ENCODE peak calls at places on chromosome 4, in nine cellular contexts. V is pancreas, U is dorsolateral prefrontal cortex, P is tibial artery, R is foreskin fibroblast, A is fibroblast of lung, X is fibroblast of pulmonary artery, F is heart right ventricle, Y is prostate gland. N is an unnamed sample.

GRCh38 chr4:54165011-54165410 is 64.1 kb upstream of the PDGFRA start:
- DNase-seq in V (no peak), U (no peak), P (no peak), R (no peak), A (no peak), X (no peak), F (no peak), Y (no peak), N (no peak)

GRCh38 chr4:100483796-100484195 is 34.0 kb downstream of the EMCN start:
- DNase-seq in V (no peak), U (no peak), P (no peak), R (no peak), A (no peak), X (peak; percentile 14), F (no peak), Y (no peak), N (no peak)

GRCh38 chr4:181258569-181258968 is 984.6 kb upstream of the TENM3 start:
- DNase-seq in V (no peak), U (no peak), P (no peak), R (no peak), A (no peak), X (no peak), F (no peak), Y (no peak), N (no peak)

GRCh38 chr4:663438-664428 is 10.3 kb downstream of the ATP5ME start:
- DNase-seq in V (no peak), U (no peak), P (no peak), R (peak; percentile 13), A (no peak), X (no peak), F (no peak), Y (no peak), N (no peak)

GRCh38 chr4:113539408-113539807 is 222.1 kb downstream of the CAMK2D start:
- DNase-seq in V (no peak), U (no peak), P (no peak), R (peak; percentile 85), A (peak; percentile 67), X (peak; percentile 33), F (no peak), Y (no peak), N (no peak)

GRCh38 chr4:119284876-119285611 is 36.9 kb downstream of the FABP2 start:
- DNase-seq in V (no peak), U (no peak), P (no peak), R (no peak), A (peak; percentile 52), X (peak; percentile 36), F (no peak), Y (no peak), N (no peak)

GRCh38 chr4:101292901-101293300 is 54.4 kb downstream of the PPP3CA start:
- DNase-seq in V (no peak), U (no peak), P (no peak), R (peak; percentile 62), A (peak; percentile 66), X (peak; percentile 51), F (no peak), Y (no peak), N (no peak)

GRCh38 chr4:12724520-12724919 is 759.6 kb downstream of the RAB28 start:
- DNase-seq in V (no peak), U (no peak), P (no peak), R (peak; percentile 1), A (no peak), X (peak; percentile 45), F (no peak), Y (no peak), N (no peak)

GRCh38 chr4:182917182-182918043 is at the start of gene DCTD:
- DNase-seq in V (peak; percentile 75), U (peak; percentile 53), P (peak; percentile 74), R (peak; percentile 91), A (peak; percentile 66), X (peak; percentile 67), F (peak; percentile 84), Y (peak; percentile 67), N (peak; percentile 81)

GRCh38 chr4:182920676-182921075 is 3.5 kb upstream of the DCTD start:
- DNase-seq in V (no peak), U (no peak), P (no peak), R (no peak), A (no peak), X (no peak), F (no peak), Y (no peak), N (no peak)

GRCh38 chr4:182916483-182917181 is 554 bp downstream of the DCTD start:
- DNase-seq in V (peak; percentile 50), U (no peak), P (peak; percentile 58), R (peak; percentile 86), A (peak; percentile 70), X (peak; percentile 77), F (peak; percentile 72), Y (peak; percentile 20), N (peak; percentile 52)

GRCh38 chr4:182918044-182918607 is 940 bp upstream of the DCTD start:
- DNase-seq in V (no peak), U (no peak), P (no peak), R (no peak), A (no peak), X (no peak), F (no peak), Y (no peak), N (no peak)

DNA sequence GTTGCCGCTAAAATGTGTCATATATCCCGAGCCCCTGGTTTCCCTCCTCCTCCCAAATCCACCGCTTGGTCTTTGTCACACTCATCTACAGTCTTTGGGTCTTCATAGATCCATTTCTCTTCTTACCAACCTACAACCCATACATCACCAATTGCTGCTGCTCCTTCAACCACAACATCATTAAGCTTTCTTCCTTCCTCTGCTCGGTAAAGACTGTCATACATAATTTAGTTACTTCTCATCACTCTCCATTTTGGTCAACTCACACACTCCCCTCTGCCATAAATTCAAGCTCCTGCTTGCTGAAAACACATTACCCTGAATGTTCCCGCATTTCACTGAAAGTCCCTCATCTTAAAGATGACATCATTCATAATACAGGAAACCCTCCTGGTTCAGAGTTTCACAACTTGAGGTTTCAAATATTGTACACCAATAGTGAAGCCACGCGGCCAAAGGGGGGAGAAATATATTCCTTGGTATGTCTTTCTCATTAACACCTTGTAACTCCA is 1.7 kb upstream of the DCTD start:
- DNase-seq in V (no peak), U (no peak), P (no peak), R (no peak), A (no peak), X (no peak), F (no peak), Y (no peak), N (no peak)
- H3K4me3 ChIP-seq in V (no peak overlapping the region), U (no peak overlapping the region), P (no peak overlapping the region), R (no peak overlapping the region), A (no peak overlapping the region), X (no peak overlapping the region), F (no peak overlapping the region), Y (no peak overlapping the region), N (no peak overlapping the region)

GRCh38 chr4:148847544-148847943 is 405.3 kb upstream of the NR3C2 start:
- DNase-seq in V (no peak), U (no peak), P (no peak), R (no peak), A (no peak), X (no peak), F (no peak), Y (no peak), N (no peak)

GRCh38 chr4:148849581-148849980 is 407.4 kb upstream of the NR3C2 start:
- DNase-seq in V (no peak), U (no peak), P (no peak), R (no peak), A (no peak), X (no peak), F (no peak), Y (no peak), N (no peak)

GRCh38 chr4:148854203-148854602 is 412.0 kb upstream of the NR3C2 start:
- DNase-seq in V (no peak), U (no peak), P (no peak), R (no peak), A (no peak), X (no peak), F (no peak), Y (no peak), N (no peak)

GRCh38 chr4:148850257-148850995 is 408.2 kb upstream of the NR3C2 start:
- DNase-seq in V (peak; percentile 43), U (no peak), P (no peak), R (no peak), A (no peak), X (peak; percentile 1), F (no peak), Y (no peak), N (no peak)

DNA sequence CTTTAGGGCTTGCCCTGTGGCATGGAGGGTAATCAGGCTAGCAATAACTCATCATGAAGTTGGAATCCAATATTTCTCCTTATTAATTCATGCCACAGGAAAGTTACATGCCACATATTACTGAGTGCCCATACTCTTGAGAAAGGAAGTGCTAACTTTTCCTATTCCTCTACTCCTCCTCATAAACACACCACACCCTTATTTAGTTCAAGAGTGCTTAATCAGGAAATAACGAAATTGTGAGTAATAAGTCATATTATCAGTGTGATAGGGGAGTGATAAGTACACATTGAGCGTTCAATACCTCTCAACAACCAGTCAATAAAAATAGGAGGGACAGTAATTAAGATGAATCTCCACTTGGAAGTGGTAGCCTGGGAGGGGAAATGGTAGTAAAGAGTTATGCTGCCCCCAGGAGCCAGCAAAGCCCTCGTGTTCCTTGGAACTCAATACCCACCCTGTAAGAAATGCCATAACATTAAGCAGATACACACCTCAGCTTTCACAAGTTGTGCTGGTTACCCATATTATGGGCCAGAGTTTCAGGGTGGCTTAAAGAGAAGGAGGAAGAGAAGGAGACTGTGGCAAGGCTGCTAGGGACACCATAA is 410.0 kb upstream of the NR3C2 start:
- DNase-seq in V (no peak), U (no peak), P (no peak), R (no peak), A (no peak), X (peak; percentile 6), F (no peak), Y (no peak), N (no peak)
- TF ChIP-seq CTCF in V (no peak), U (no peak), P (no peak), R (no peak), A (no peak), X (peak; percentile 1), F (peak; percentile 34), Y (no peak), N (no peak)

GRCh38 chr4:103074039-103074438 is 2.5 kb downstream of the SLC9B2 start:
- DNase-seq in V (no peak), U (no peak), P (no peak), R (no peak), A (no peak), X (no peak), F (no peak), Y (no peak), N (no peak)

GRCh38 chr4:103075435-103075893 is 1.1 kb downstream of the SLC9B2 start:
- DNase-seq in V (no peak), U (no peak), P (no peak), R (peak; percentile 49), A (peak; percentile 45), X (peak; percentile 47), F (no peak), Y (no peak), N (peak; percentile 61)

GRCh38 chr4:103075894-103076776 is at the start of gene SLC9B2:
- DNase-seq in V (peak; percentile 49), U (peak; percentile 41), P (peak; percentile 64), R (peak; percentile 84), A (peak; percentile 70), X (peak; percentile 68), F (peak; percentile 62), Y (peak; percentile 30), N (peak; percentile 67)

GRCh38 chr4:103076777-103077347 is 301 bp upstream of the SLC9B2 start:
- DNase-seq in V (no peak), U (no peak), P (no peak), R (no peak), A (no peak), X (no peak), F (no peak), Y (no peak), N (no peak)

DNA sequence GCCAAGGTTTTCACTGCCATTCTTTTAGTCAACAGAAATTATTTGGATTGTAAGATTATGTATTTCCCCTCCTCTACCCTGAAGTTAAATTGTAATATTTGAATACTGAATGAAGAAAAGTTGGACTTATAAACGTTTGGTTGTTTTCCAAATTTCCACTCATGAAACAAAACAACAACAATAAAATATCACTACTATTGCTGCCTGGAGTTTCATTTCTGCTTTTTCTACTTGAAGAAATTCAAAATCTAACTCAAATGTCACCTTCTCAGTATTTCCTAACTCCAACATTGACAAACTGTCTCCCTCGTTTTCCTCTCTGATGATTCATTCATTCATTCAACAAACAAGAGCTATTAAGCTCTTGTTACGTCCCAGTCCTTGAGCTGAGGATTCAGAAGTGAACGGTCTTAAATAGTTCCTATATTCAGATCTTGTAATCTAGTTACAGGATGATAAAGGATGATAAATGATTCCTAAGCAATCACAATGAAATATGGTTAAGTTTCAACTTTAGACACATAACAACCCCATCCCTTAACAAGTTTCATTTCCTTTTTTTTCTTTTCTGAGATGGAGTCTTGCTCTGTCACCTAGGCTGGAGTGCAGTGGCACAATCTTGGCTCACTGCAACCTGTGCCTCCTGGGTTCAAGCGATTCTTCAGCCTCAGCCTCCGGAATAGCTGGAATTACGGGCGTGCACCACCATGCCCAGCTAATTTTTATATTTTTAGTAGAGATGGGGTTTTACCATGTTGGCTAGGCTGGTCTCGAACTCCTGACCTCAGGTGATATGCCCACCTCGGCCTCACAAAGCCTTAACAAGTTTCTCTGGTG is 1.7 kb downstream of the SLC9B2 start:
- DNase-seq in V (no peak), U (no peak), P (no peak), R (peak; percentile 25), A (peak; percentile 37), X (peak; percentile 16), F (no peak), Y (no peak), N (no peak)
- H3K4me3 ChIP-seq in V (no peak overlapping the region), U (peak overlapping the region; percentile 77), P (peak overlapping the region; percentile 69), R (peak overlapping the region; percentile 71), A (no peak overlapping the region), X (peak overlapping the region; percentile 74), F (no peak overlapping the region), Y (no peak overlapping the region), N (peak overlapping the region; percentile 88)

GRCh38 chr4:103918214-103918613 is 198.4 kb upstream of the TACR3 start:
- DNase-seq in V (no peak), U (no peak), P (no peak), R (no peak), A (no peak), X (no peak), F (no peak), Y (no peak), N (no peak)

DNA sequence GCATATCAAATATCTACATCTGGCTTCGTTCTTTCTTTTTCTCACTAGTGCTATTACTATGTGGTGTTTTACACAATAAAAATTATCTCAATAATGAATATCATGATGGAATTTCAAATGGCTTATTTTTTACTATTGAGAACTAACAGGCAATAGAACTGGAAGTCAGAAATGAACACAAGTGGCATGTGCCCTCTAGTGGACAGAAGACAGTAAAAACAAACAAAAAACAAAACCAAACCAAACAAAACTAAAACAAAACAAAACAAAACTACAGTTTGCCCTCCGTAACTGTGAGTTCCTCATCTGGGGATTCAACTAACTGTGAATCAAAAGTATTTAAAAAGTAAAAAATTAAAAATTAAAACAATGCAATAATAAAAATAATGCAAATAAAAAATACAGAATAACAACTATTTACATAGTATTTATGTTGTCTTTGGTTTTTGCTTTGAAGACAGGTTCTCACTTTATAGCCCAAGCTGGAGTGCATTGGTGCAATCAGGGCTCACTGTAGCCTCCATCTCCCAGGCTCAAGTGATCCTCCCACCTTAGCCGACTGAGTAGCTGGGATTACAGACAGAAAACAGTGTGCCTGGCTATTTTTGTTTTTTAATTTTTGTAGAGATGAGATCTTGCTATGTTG is 195.6 kb upstream of the TACR3 start:
- DNase-seq in V (no peak), U (no peak), P (no peak), R (peak; percentile 33), A (peak; percentile 17), X (peak; percentile 27), F (no peak), Y (no peak), N (peak; percentile 7)
- TF ChIP-seq CTCF in V (peak; percentile 32), U (peak; percentile 72), P (peak; percentile 9), R (peak; percentile 49), A (peak; percentile 41), X (peak; percentile 70), F (peak; percentile 41), Y (peak; percentile 22), N (peak; percentile 50)